ENCODE peak calls at places on chromosomes 5 and 9, in four cellular contexts. V is omental fat pad, Y is OCI-LY7, O is endothelial cell. G is an unnamed sample.

GRCh38 chr5:79263-79662 is 12.7 kb upstream of the PLEKHG4B start:
- DNase-seq in V (no peak), Y (no peak), O (no peak), G (no peak)

GRCh38 chr5:178238711-178239592 is 6.3 kb upstream of the PHYKPL start:
- DNase-seq in V (no peak), Y (no peak), O (no peak), G (peak; percentile 62)

GRCh38 chr9:100066539-100066938 is 32.3 kb downstream of the ERP44 start:
- DNase-seq in V (no peak), Y (peak; percentile 67), O (no peak), G (no peak)

GRCh38 chr9:114178756-114179450 is 23.6 kb downstream of the COL27A1 start:
- DNase-seq in V (no peak), Y (no peak), O (no peak), G (peak; percentile 53)

GRCh38 chr9:21965401-21965951 is 28.7 kb downstream of the CDKN2A start:
- DNase-seq in V (no peak), Y (no peak), O (peak; percentile 81), G (no peak)

GRCh38 chr9:84271004-84271886 is 69.3 kb downstream of the SLC28A3 start:
- DNase-seq in V (no peak), Y (peak; percentile 1), O (peak; percentile 50), G (no peak)

GRCh38 chr5:80937591-80937990 is 22.6 kb upstream of the RASGRF2 start:
- DNase-seq in V (no peak), Y (no peak), O (no peak), G (no peak)

GRCh38 chr9:81083062-81083461 is 606.3 kb downstream of the TLE1 start:
- DNase-seq in V (no peak), Y (no peak), O (no peak), G (no peak)

GRCh38 chr5:98840946-98841345 is 67.5 kb downstream of the RGMB start:
- DNase-seq in V (no peak), Y (no peak), O (no peak), G (no peak)

GRCh38 chr5:157870837-157871834 is 12.2 kb upstream of the CLINT1 start:
- DNase-seq in V (no peak), Y (no peak), O (no peak), G (no peak)

GRCh38 chr5:126477281-126477680 is 54.1 kb downstream of the GRAMD2B start:
- DNase-seq in V (no peak), Y (no peak), O (no peak), G (no peak)

GRCh38 chr9:81609782-81610738 is 79.3 kb downstream of the TLE1 start:
- DNase-seq in V (no peak), Y (no peak), O (no peak), G (no peak)

GRCh38 chr5:142233083-142234032 is 91.5 kb downstream of the SPRY4 start:
- DNase-seq in V (no peak), Y (no peak), O (no peak), G (no peak)
- TF ChIP-seq CTCF in V (no peak), Y (no peak), O (no peak), G (no peak)

GRCh38 chr5:59371525-59372138 is 521.9 kb downstream of the PDE4D start:
- DNase-seq in V (no peak), Y (no peak), O (no peak), G (no peak)
- TF ChIP-seq CTCF in V (no peak), Y (no peak), O (no peak), G (no peak)

GRCh38 chr5:143717400-143717799 is 94.6 kb upstream of the HMHB1 start:
- DNase-seq in V (no peak), Y (no peak), O (no peak), G (no peak)
- TF ChIP-seq CTCF in V (no peak), Y (no peak), O (no peak), G (peak; percentile 72)

GRCh38 chr9:92709240-92709639 is 39.3 kb upstream of the IPPK start:
- DNase-seq in V (no peak), Y (no peak), O (no peak), G (no peak)
- TF ChIP-seq CTCF in V (no peak), Y (no peak), O (no peak), G (no peak)

GRCh38 chr9:122379340-122379739 is 8.5 kb downstream of the PTGS1 start:
- DNase-seq in V (no peak), Y (peak; percentile 43), O (no peak), G (no peak)
- TF ChIP-seq CTCF in V (no peak), Y (peak; percentile 88), O (peak; percentile 45), G (peak; percentile 62)

GRCh38 chr5:138068742-138069375 is 15.0 kb upstream of the WNT8A start:
- DNase-seq in V (peak; percentile 57), Y (peak; percentile 66), O (peak; percentile 82), G (no peak)

GRCh38 chr5:138064526-138064925 is 19.3 kb upstream of the WNT8A start:
- DNase-seq in V (no peak), Y (no peak), O (no peak), G (no peak)

DNA sequence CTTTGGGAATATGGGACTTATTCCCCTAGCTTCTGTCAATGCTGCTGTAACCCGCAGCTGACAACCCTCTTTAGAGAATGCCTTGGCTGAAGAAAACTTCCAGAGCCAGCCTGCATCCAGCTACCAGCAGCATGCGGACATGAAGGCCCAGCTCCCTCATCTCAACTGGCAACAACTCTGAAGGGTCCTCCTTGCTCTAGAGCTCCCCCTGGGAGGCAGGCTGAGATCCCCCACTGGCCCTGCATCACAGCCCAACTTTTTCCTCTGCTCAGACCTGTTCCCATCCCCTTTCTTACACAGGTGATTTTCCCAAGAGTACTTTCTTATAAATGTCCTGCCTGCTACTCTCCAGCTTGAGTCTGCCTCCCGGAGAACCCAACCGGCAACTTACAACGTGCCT is 18.7 kb upstream of the WNT8A start:
- DNase-seq in V (no peak), Y (no peak), O (peak; percentile 39), G (no peak)
- TF ChIP-seq CTCF in V (no peak), Y (peak; percentile 74), O (no peak), G (peak; percentile 58)

GRCh38 chr9:119556129-119556875 is 187.1 kb upstream of the BRINP1 start:
- DNase-seq in V (peak; percentile 35), Y (peak; percentile 57), O (peak; percentile 91), G (no peak)
- TF ChIP-seq CTCF in V (peak; percentile 67), Y (peak; percentile 86), O (peak; percentile 90), G (peak; percentile 97)

GRCh38 chr9:97579914-97580313 is 53.3 kb downstream of the TSTD2 start:
- DNase-seq in V (no peak), Y (no peak), O (no peak), G (no peak)
- TF ChIP-seq CTCF in V (no peak), Y (no peak), O (no peak), G (no peak)

DNA sequence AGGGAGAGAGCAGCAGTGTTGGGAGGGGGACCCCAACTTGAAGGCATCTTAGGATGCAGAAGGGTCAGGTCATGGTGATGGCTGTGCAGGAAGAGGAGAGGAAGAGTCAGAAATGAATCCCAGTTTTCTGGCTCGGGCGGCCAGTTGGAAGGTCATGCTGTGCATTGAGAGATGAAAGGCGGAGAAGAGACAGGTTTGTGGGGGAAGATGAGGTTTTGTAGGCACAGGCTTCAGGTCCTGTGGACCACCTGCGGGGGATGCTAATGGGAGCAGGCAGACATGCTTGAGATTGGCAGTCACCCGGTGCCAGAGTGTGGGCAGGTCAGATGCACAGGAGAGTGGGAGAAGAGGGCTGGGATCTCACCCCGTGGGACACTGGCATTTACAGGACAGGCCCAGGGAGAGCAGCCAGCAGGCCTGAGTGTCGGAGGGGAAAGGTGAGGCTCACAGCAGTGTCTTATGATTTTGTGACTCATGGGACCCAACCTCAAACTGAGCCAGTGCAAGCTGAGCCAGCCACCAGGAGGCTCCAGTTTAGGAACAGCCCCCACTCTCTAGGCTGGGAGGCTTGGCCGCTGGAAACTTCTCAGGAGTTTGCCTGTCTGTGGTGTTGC is 17.5 kb downstream of the STXBP1 start:
- DNase-seq in V (no peak), Y (no peak), O (no peak), G (no peak)
- TF ChIP-seq CTCF in V (no peak), Y (no peak), O (no peak), G (peak; percentile 14)

GRCh38 chr5:91052977-91053732 is 330.0 kb downstream of the ARRDC3 start:
- DNase-seq in V (no peak), Y (no peak), O (no peak), G (no peak)
- TF ChIP-seq CTCF in V (no peak), Y (no peak), O (no peak), G (no peak)

G was measured in chondrocyte.